ENCODE peak calls at places on chromosomes 4 and X, in ten cellular contexts. E, Z, C, R, J, I, G, O, Y and U are unnamed samples.

GRCh38 chr4:122091397-122091796 is 60.7 kb upstream of the BLTP1 start:
- DNase-seq in G (no peak), J (no peak), C (no peak), R (no peak), I (no peak), E (no peak), Z (no peak), Y (no peak), O (no peak), U (no peak)

GRCh38 chr4:128241981-128242380 is 45.6 kb downstream of the PGRMC2 start:
- DNase-seq in Z (no peak), I (no peak), R (no peak), O (no peak), C (no peak), J (no peak), G (no peak), E (no peak), Y (no peak), U (no peak)

GRCh38 chr4:76984788-76985211 is 35.2 kb downstream of the SEPTIN11 start:
- DNase-seq in Y (peak), Z (peak), R (no peak), E (no peak), O (no peak), I (peak), G (peak), C (peak), J (peak), U (peak)

GRCh38 chr4:105924341-105924740 is 29.1 kb downstream of the NPNT start:
- DNase-seq in J (no peak), O (no peak), R (no peak), Z (no peak), G (no peak), Y (no peak), E (no peak), C (no peak), I (no peak), U (no peak)

GRCh38 chrX:124239911-124240310 is 92.5 kb upstream of the TEX13D start:
- DNase-seq in Z (no peak), I (no peak), R (no peak), E (no peak), C (no peak), Y (no peak), O (no peak), J (no peak), G (no peak), U (no peak)

GRCh38 chr4:138182838-138183426 is 59.2 kb downstream of the SLC7A11 start:
- DNase-seq in O (no peak), I (peak), G (peak), E (peak), Y (peak), Z (peak), C (peak), J (no peak), R (peak), U (peak)

GRCh38 chr4:7198440-7199128 is 6.2 kb downstream of the SORCS2 start:
- DNase-seq in Y (no peak), C (no peak), E (no peak), J (peak), O (no peak), I (no peak), R (no peak), G (no peak), Z (no peak), U (no peak)

GRCh38 chrX:138858438-138858837 is 146.9 kb upstream of the FGF13 start:
- DNase-seq in I (peak), G (no peak), R (no peak), J (no peak), Z (no peak), C (peak), Y (no peak), O (no peak), E (no peak), U (peak)

GRCh38 chr4:72505314-72505744 is 63.7 kb downstream of the ADAMTS3 start:
- DNase-seq in I (peak), Y (peak), Z (peak), C (peak), R (peak), E (no peak), J (no peak), O (no peak), G (peak), U (peak)

GRCh38 chrX:107000013-107000515 is at the start of gene MORC4:
- DNase-seq in E (no peak), G (peak), Z (peak), O (peak), R (peak), C (peak), Y (peak), I (peak), J (peak), U (peak)

GRCh38 chrX:12970691-12971202 is 4.2 kb upstream of the TMSB4X start:
- DNase-seq in E (peak), G (no peak), I (peak), R (no peak), Y (no peak), C (peak), Z (peak), O (no peak), J (no peak), U (peak)

GRCh38 chr4:16418814-16419213 is 192.5 kb upstream of the TAPT1 start:
- DNase-seq in J (no peak), E (no peak), C (no peak), Z (no peak), R (no peak), O (no peak), I (peak), G (peak), Y (no peak), U (no peak)

GRCh38 chr4:123363729-123364128 is 32.9 kb upstream of the SPRY1 start:
- DNase-seq in J (no peak), O (no peak), Y (no peak), R (peak), G (no peak), I (no peak), C (no peak), Z (no peak), E (no peak), U (no peak)

GRCh38 chrX:40318076-40318475 is 220.3 kb upstream of the BCOR start:
- DNase-seq in O (no peak), J (no peak), E (no peak), Y (no peak), R (no peak), Z (no peak), C (no peak), I (no peak), G (no peak), U (no peak)

GRCh38 chr4:104693601-104694201 is 199.0 kb upstream of the CXXC4 start:
- DNase-seq in J (no peak), Y (peak), G (no peak), Z (no peak), O (no peak), I (peak), C (peak), R (peak), E (peak), U (peak)

GRCh38 chrX:94252204-94252603 is 578.2 kb downstream of the FAM133A start:
- DNase-seq in E (no peak), Z (peak), O (no peak), C (no peak), I (no peak), J (no peak), Y (no peak), R (no peak), G (no peak), U (no peak)

GRCh38 chrX:50680990-50681389 is 133.0 kb downstream of the SHROOM4 start:
- DNase-seq in R (no peak), Y (no peak), E (no peak), Z (no peak), G (no peak), J (no peak), C (no peak), I (no peak), O (no peak), U (peak)

GRCh38 chr4:151574968-151575367 is 166.0 kb downstream of the FHIP1A start:
- DNase-seq in R (no peak), Z (peak), E (no peak), G (no peak), Y (no peak), J (no peak), O (no peak), C (no peak), I (no peak), U (no peak)
- H3K4me3 ChIP-seq in R (no peak), Z (no peak), E (no peak), G (no peak), Y (no peak), J (no peak), O (no peak), C (no peak), I (no peak), U (no peak)

DNA sequence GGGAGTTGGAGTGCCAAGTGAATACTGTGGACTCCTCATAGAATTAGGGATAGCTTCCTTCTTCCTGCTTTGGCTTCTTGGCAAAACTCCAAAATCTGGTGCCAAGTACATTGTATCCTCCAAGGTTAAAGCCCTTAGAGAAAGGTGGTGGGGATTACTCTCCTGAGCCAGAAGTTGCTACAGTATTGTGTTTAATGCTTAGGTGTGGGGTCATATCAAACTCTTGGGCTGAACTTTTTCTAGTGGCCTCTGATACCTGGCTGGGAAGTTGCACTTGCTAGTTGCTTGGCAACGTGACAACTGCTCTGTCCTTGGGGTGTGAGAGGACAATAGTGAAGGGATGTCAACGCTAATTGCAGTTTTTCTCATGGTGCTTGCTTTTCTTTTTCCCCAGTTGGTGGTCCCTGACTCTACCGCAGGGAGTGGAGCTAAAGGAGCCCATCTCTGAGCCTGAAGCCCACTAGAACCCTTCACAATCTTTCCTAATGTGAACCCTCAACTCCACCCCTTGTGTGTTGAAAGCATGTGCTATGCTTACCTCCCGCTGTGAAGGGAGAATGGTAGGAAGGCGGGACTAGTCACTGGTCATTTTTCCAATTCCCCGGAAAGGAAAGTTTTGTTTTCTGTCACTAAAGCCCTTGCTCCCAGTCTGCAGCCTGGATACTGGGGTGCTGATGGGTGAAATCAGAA is 35.5 kb downstream of the DLG3 start:
- DNase-seq in O (peak), C (peak), I (no peak), G (peak), E (no peak), Y (peak), J (no peak), Z (peak), R (no peak), U (peak)
- H3K4me3 ChIP-seq in O (no peak), C (no peak), I (peak), G (peak), E (no peak), Y (no peak), J (no peak), Z (no peak), R (no peak), U (no peak)

GRCh38 chrX:23901805-23902204 is 5.9 kb downstream of the APOO start:
- DNase-seq in O (peak), Z (peak), Y (peak), R (peak), J (peak), E (peak), G (peak), I (peak), C (peak), U (peak)
- H3K4me3 ChIP-seq in O (no peak), Z (no peak), Y (no peak), R (no peak), J (peak), E (no peak), G (peak), I (peak), C (no peak), U (no peak)

DNA sequence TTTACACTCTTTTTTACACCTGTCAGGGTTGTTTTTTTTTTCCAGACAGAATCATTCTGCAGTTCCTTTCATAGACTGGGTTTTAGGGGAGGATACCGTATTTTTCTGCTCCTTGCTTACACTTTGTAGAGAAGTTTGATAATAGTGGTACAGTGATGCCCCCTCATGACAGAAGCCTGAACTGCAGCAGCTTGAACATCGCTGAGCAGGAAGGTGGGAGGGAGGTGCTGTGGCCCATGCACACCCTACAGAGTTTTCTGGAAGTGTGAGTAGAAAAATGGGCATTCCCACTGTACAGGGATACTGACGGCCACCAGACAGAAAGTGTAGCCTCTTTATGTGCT is 54.5 kb downstream of the RAB40A start:
- DNase-seq in Y (peak), Z (peak), J (peak), E (peak), C (peak), O (peak), G (peak), R (peak), I (peak), U (peak)
- H3K4me3 ChIP-seq in Y (no peak), Z (no peak), J (peak), E (peak), C (no peak), O (peak), G (peak), R (peak), I (peak), U (no peak)

GRCh38 chr4:83219991-83220360 is 64.6 kb downstream of the COQ2 start:
- DNase-seq in J (no peak), G (no peak), E (no peak), R (no peak), I (no peak), Y (no peak), Z (no peak), C (no peak), O (no peak), U (no peak)
- H3K4me3 ChIP-seq in J (no peak), G (no peak), E (no peak), R (peak), I (no peak), Y (no peak), Z (no peak), C (no peak), O (no peak), U (no peak)

GRCh38 chrX:104254442-104255115 is at the start of gene ESX1:
- DNase-seq in G (no peak), E (no peak), I (no peak), J (no peak), Y (no peak), Z (no peak), R (no peak), O (no peak), C (no peak), U (peak)

GRCh38 chrX:104255465-104255864 is 732 bp upstream of the ESX1 start:
- DNase-seq in Z (no peak), I (no peak), Y (no peak), O (no peak), J (no peak), G (no peak), R (no peak), C (no peak), E (no peak), U (no peak)

GRCh38 chrX:104250470-104250869 is 4.3 kb downstream of the ESX1 start:
- DNase-seq in I (no peak), R (no peak), Y (no peak), J (no peak), Z (no peak), G (no peak), O (no peak), E (no peak), C (no peak), U (no peak)

DNA sequence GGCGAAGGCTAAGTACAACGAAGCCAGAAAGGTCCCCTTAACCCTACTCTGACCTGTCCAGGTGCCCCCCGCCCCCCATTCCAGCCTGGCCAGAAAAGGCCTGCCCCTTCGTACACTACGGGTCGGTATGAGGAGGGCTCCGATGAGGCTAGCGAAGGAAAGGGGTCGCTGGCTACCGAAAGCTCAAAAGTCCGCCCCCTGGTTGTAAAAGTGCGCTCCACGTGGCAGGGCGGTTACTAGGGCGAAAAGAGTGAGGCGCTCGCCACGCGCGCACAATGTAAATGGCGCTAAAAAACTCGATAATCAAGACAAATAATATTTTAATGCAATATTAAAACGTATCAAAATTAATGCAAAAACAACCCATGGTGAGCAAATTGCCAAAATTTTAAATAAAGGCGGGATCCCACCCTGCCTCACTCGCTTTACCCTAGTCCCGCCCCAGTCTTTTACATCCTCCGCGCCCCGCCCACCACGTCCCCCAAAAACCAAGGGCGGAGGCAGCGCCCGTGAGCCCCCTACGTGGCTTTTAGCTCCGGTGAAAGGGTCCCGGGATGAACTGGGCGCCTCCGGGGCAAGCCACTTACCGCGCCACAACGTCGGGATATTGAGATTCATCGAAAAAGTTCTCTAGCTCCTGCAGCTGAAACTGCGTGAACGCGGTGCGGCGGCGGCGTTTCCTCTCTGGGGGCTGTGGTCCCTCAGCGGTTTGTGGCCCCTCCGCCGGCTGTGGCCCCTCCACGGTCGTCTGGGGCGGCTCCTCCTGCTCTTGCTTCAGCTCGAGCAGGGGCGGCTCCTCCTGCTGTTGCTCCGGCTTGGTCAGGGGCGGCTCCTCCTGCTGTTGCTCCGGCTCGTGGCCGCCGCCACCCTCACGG is 929 bp downstream of the ESX1 start:
- DNase-seq in E (no peak), G (no peak), O (no peak), J (no peak), I (no peak), Z (no peak), R (no peak), C (peak), Y (no peak), U (peak)
- H3K4me3 ChIP-seq in E (no peak), G (no peak), O (no peak), J (peak), I (peak), Z (no peak), R (no peak), C (no peak), Y (no peak), U (peak)

GRCh38 chr4:8402181-8402597 is 38.3 kb downstream of the ACOX3 start:
- DNase-seq in C (no peak), Z (no peak), E (no peak), R (no peak), J (no peak), Y (no peak), I (no peak), O (no peak), G (no peak), U (no peak)
- H3K4me3 ChIP-seq in C (no peak), Z (no peak), E (no peak), R (no peak), J (no peak), Y (no peak), I (no peak), O (no peak), G (no peak), U (no peak)

GRCh38 chrX:150508018-150508417 is 60.4 kb upstream of the MTM1 start:
- DNase-seq in E (no peak), Z (no peak), R (no peak), O (no peak), Y (peak), J (no peak), I (no peak), C (peak), G (no peak), U (no peak)

GRCh38 chrX:150506020-150506419 is 62.4 kb upstream of the MTM1 start:
- DNase-seq in O (no peak), J (no peak), E (no peak), I (no peak), G (no peak), Z (no peak), R (no peak), C (no peak), Y (no peak), U (no peak)

GRCh38 chrX:150506486-150506885 is 61.9 kb upstream of the MTM1 start:
- DNase-seq in G (no peak), R (no peak), E (no peak), Y (no peak), J (no peak), C (peak), Z (no peak), O (no peak), I (no peak), U (no peak)

GRCh38 chrX:150508461-150509367 is 59.7 kb upstream of the MTM1 start:
- DNase-seq in J (peak), E (no peak), O (peak), Y (peak), Z (no peak), R (no peak), C (peak), I (peak), G (peak), U (no peak)

DNA sequence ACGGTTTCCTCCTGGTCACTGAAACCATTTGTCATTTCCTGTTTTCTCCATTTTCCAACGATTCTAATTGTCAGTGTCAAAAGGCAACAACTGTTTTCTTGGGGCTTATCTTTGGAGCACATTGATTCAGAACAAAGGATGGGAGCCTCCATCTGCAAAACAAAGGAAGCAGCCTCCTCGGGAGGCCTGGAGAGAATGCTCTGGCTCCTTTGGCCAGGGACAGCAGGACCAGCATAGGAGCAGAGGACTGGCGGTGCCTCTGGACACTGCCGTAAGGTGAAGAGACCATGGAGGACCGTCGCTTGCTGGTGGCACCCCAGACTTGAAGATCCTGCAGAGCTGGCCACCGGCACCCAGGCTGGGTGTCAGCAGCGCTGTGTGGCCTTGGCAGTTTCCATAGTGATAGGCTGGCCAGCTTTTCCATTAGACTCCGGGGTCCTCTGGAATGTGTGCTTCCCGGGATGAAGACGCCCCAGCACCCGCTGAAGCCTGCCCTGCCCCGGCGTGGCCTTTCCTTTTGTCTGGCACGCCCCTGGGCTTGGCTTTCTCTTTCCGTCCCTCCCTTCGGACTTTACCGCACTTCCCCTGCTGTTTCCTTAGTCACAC is 61.1 kb upstream of the MTM1 start:
- DNase-seq in Y (peak), Z (peak), C (peak), R (no peak), G (peak), J (no peak), E (no peak), O (no peak), I (peak), U (no peak)
- H3K4me3 ChIP-seq in Y (no peak), Z (no peak), C (no peak), R (no peak), G (no peak), J (peak), E (no peak), O (no peak), I (no peak), U (no peak)

GRCh38 chrX:30304866-30305265 is 4.3 kb downstream of the NR0B1 start:
- DNase-seq in R (no peak), J (no peak), O (no peak), I (no peak), E (no peak), Z (no peak), C (no peak), G (no peak), Y (peak), U (no peak)
- H3K4me3 ChIP-seq in R (no peak), J (no peak), O (no peak), I (no peak), E (no peak), Z (no peak), C (no peak), G (no peak), Y (no peak), U (no peak)

GRCh38 chr4:151048913-151049312 is 33.8 kb upstream of the LRBA start:
- DNase-seq in Z (no peak), Y (no peak), C (peak), J (no peak), R (no peak), O (no peak), I (no peak), G (no peak), E (no peak), U (no peak)
- H3K4me3 ChIP-seq in Z (no peak), Y (no peak), C (no peak), J (no peak), R (no peak), O (no peak), I (no peak), G (no peak), E (no peak), U (no peak)